ENCODE peak calls at places on chromosome 20, in five cellular contexts. A is endodermal cell, Y is psoas muscle, U is HFF-Myc, V is AG10803. N is an unnamed sample.

GRCh38 chr20:20371681-20372080 is 3.8 kb downstream of the INSM1 start:
- DNase-seq in A (no peak), Y (no peak), U (no peak), V (no peak), N (no peak)

GRCh38 chr20:49483018-49483705 is 694 bp upstream of the KCNB1 start:
- DNase-seq in A (peak), Y (no peak), U (no peak), V (no peak), N (no peak)

GRCh38 chr20:56839791-56840190 is 210.7 kb downstream of the TFAP2C start:
- DNase-seq in A (no peak), Y (no peak), U (no peak), V (peak), N (no peak)

GRCh38 chr20:48921883-48922867 is 664 bp downstream of the ARFGEF2 start:
- DNase-seq in A (no peak), Y (peak), U (no peak), V (peak), N (no peak)

GRCh38 chr20:15045246-15045645 is 707.8 kb upstream of the FLRT3 start:
- DNase-seq in A (no peak), Y (peak), U (no peak), V (peak), N (peak)

GRCh38 chr20:6162239-6162638 is 39.4 kb upstream of the FERMT1 start:
- DNase-seq in A (no peak), Y (peak), U (no peak), V (peak), N (peak)

GRCh38 chr20:52592567-52592966 is 379.6 kb upstream of the TSHZ2 start:
- DNase-seq in A (no peak), Y (no peak), U (no peak), V (no peak), N (no peak)

GRCh38 chr20:38406476-38406875 is 28.7 kb downstream of the SNHG17 start:
- DNase-seq in A (peak), Y (no peak), U (no peak), V (no peak), N (no peak)

GRCh38 chr20:62022575-62023139 is 43.0 kb downstream of the TAF4 start:
- DNase-seq in A (no peak), Y (no peak), U (no peak), V (no peak), N (no peak)

GRCh38 chr20:43564993-43565757 is 6.3 kb downstream of the SGK2 start:
- DNase-seq in A (peak), Y (no peak), U (no peak), V (no peak), N (no peak)

GRCh38 chr20:57505991-57506390 is 18.9 kb downstream of the CTCFL start:
- DNase-seq in A (no peak), Y (no peak), U (no peak), V (no peak), N (no peak)

GRCh38 chr20:19603390-19603753 is 154.7 kb upstream of the RIN2 start:
- DNase-seq in A (no peak), Y (no peak), U (no peak), V (no peak), N (no peak)

GRCh38 chr20:62722627-62723026 is 14.0 kb downstream of the NTSR1 start:
- DNase-seq in A (no peak), Y (no peak), U (no peak), V (no peak), N (no peak)

GRCh38 chr20:50711113-50711825 is 19.9 kb upstream of the RIPOR3 start:
- DNase-seq in A (no peak), Y (no peak), U (no peak), V (no peak), N (no peak)

GRCh38 chr20:17657898-17658647 is 24.0 kb downstream of the RRBP1 start:
- DNase-seq in A (no peak), Y (no peak), U (no peak), V (no peak), N (no peak)

GRCh38 chr20:50309280-50309763 is 118.7 kb downstream of the CEBPB start:
- DNase-seq in A (no peak), Y (no peak), U (no peak), V (peak), N (no peak)

GRCh38 chr20:34948030-34948429 is 7.6 kb downstream of the GSS start:
- DNase-seq in A (no peak), Y (no peak), U (no peak), V (peak), N (no peak)

GRCh38 chr20:4573564-4574355 is 147.9 kb upstream of the PRND start:
- DNase-seq in A (no peak), Y (no peak), U (peak), V (peak), N (peak)

GRCh38 chr20:35640724-35641123 is 24.0 kb downstream of the CPNE1 start:
- DNase-seq in A (no peak), Y (no peak), U (no peak), V (no peak), N (no peak)

GRCh38 chr20:58308290-58308679 is 1.2 kb upstream of the RAB22A start:
- DNase-seq in A (no peak), Y (no peak), U (no peak), V (peak), N (no peak)

GRCh38 chr20:47591231-47591630 is 89.5 kb downstream of the NCOA3 start:
- DNase-seq in A (no peak), Y (no peak), U (no peak), V (no peak), N (no peak)

GRCh38 chr20:58697201-58697866 is 4.7 kb downstream of the NPEPL1 start:
- DNase-seq in A (peak), Y (no peak), U (no peak), V (no peak), N (no peak)

GRCh38 chr20:41428285-41428684 is 61.7 kb upstream of the EMILIN3 start:
- DNase-seq in A (no peak), Y (no peak), U (peak), V (peak), N (no peak)

GRCh38 chr20:4513720-4514119 is 208.0 kb upstream of the PRND start:
- DNase-seq in A (no peak), Y (no peak), U (peak), V (peak), N (peak)

GRCh38 chr20:52294106-52294628 is 102.6 kb upstream of the ZFP64 start:
- DNase-seq in A (no peak), Y (no peak), U (no peak), V (no peak), N (no peak)

GRCh38 chr20:36439731-36440072 is 101.6 kb upstream of the MYL9 start:
- DNase-seq in A (no peak), Y (no peak), U (no peak), V (no peak), N (no peak)

DNA sequence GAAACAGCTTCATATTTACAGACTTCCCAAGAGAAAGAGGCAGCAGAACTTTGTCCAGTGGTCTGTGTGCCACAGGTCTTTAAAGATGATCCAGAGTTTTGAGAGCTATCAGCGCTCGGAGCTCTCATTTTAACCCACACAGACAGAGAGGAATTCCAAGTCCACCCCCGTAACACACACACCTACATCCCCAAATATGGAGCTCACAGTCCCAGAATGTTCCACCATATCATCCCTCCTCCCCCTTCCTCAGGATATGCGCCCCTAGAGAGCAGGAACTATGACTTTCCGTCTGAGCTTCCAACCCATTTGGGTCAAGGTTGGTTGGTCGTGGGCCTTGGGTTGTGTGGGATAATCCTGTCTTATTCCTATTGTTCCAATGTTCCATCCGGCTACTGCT is at the start of gene DEFB128:
- DNase-seq in A (no peak), Y (no peak), U (no peak), V (no peak), N (no peak)
- H3K4me3 ChIP-seq in A (no peak), Y (no peak), U (no peak), V (no peak), N (no peak)

DNA sequence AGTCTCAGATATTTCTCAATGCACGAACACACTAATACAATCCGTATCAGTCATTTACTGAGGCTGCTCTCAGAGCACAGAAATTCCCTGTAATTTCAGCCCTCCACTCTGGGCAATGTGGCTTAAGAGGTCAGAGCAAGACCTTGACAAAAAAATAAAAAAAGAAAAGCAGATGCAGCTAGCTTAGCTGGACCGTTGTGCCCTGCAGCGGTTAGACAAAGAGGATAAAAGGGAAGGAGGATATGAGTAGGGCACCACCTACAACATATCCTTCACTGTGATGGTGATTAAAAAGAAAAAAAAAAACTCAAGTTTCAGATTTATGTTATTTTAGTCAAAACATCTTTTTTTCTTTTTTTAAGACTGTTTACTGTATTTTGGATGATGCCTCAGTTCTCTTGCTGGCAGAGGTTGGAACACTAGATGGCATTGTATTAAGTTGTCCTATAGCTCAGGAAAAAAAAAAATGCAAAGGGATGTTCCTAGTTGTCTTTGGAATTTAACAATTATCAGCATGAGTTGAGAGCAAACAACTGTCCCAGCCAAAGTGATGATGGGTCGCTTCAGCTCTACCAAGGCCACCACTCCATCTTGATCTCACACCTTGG is 59.9 kb downstream of the ANKEF1 start:
- DNase-seq in A (no peak), Y (no peak), U (no peak), V (no peak), N (no peak)
- TF ChIP-seq CTCF in A (peak), Y (no peak), U (no peak), V (peak), N (peak)

GRCh38 chr20:45346851-45347250 is 1.4 kb downstream of the SDC4 start:
- DNase-seq in A (no peak), Y (no peak), U (no peak), V (no peak), N (no peak)
- H3K4me3 ChIP-seq in A (peak), Y (peak), U (peak), V (peak), N (peak)

DNA sequence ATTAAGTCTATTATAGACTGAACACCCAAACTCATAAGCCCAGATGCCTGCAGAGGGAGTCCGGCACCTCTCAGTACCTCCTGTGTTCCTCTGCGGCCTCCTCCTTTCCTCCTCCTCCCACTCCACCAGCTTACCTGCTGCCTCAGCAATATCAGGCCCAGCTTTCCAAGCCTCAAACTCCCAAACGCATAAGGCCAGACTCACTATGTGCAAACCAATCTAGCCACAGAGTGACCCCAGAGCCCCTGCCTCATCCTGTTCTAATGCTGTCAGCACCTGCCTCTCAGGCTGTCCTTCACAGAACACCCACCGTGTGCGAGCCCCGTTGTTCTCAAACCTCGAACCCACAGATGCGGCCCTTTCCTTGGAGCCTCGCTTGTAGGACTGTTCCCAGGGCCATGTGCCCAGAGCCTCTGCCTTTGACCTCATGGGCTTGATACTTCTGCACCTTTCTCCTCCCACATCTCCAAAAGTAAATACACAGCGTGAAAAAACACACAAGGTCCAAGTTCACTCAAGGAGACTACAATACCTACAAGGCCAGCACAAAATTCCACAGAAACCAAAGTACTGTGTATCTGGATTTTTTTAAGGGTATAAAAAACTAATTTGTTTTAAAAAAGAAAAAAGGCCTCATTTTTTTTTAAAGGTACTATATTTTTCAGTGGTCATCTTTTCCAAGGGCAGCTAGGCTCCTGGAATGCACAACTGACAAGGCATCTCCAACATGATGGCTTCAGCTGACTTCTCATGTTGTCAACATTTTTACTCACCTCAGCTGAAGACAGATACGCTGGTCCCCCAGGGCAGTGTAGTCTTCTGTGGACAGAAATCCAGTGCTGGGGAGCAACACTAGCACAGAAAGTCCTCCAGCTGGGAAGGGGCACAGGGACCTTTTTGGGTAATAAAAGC is 52.3 kb downstream of the ABHD12 start:
- DNase-seq in A (no peak), Y (no peak), U (no peak), V (no peak), N (no peak)
- TF ChIP-seq CTCF in A (no peak), Y (no peak), U (no peak), V (no peak), N (no peak)

DNA sequence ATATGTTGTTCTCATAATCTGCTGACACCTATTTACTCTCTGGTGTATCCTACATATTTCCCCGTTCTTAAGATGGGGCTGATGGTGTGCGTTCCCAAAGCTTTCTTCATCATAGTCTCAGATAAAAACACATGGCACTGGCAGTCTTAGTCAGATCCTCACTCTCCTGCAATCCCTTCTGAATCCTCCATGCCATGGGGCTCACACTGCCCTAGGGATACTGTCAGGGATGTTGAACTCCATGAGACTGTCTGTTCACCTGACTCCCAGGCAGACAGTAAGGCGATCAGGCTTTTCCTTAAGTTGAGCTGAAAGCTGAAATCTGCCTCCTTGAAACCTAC is 76.0 kb downstream of the SLX4IP start:
- DNase-seq in A (no peak), Y (no peak), U (no peak), V (no peak), N (no peak)
- H3K4me3 ChIP-seq in A (no peak), Y (peak), U (peak), V (peak), N (no peak)

GRCh38 chr20:60011512-60012507 is 53.6 kb downstream of the CDH26 start:
- DNase-seq in A (peak), Y (no peak), U (no peak), V (no peak), N (no peak)

GRCh38 chr20:60008130-60008808 is 50.0 kb downstream of the CDH26 start:
- DNase-seq in A (no peak), Y (no peak), U (no peak), V (no peak), N (no peak)

GRCh38 chr20:60009318-60009717 is 51.1 kb downstream of the CDH26 start:
- DNase-seq in A (peak), Y (no peak), U (no peak), V (no peak), N (no peak)

GRCh38 chr20:60010689-60011417 is 52.6 kb downstream of the CDH26 start:
- DNase-seq in A (peak), Y (no peak), U (no peak), V (no peak), N (no peak)

GRCh38 chr20:60009826-60010616 is 51.8 kb downstream of the CDH26 start:
- DNase-seq in A (peak), Y (no peak), U (no peak), V (no peak), N (no peak)
- TF ChIP-seq CTCF in A (peak), Y (no peak), U (peak), V (no peak), N (peak)